ENCODE peak calls at places on chromosomes 6 and 20, in five cellular contexts. M is IMR-90, R is H1, E is neuronal stem cell, G is mesenchymal stem cell. H is an unnamed sample.

GRCh38 chr6:30845183-30845582 is 39.1 kb upstream of the DDR1 start:
- DNase-seq in M (no peak), R (no peak), E (no peak), G (no peak), H (no peak)

GRCh38 chr6:98782772-98783171 is 51.6 kb upstream of the POU3F2 start:
- DNase-seq in M (no peak), R (no peak), E (no peak), G (no peak), H (no peak)

GRCh38 chr6:53854843-53855567 is 60.2 kb downstream of the LRRC1 start:
- DNase-seq in M (no peak), R (no peak), E (no peak), G (no peak), H (no peak)

GRCh38 chr6:135002229-135002844 is 52.3 kb downstream of the HBS1L start:
- DNase-seq in M (peak; percentile 40), R (no peak), E (no peak), G (peak; percentile 35), H (no peak)

GRCh38 chr6:83592770-83593394 is 80.5 kb downstream of the PRSS35 start:
- DNase-seq in M (peak; percentile 17), R (peak; percentile 5), E (no peak), G (peak; percentile 38), H (peak; percentile 38)

GRCh38 chr6:48426636-48427035 is 315.6 kb upstream of the PTCHD4 start:
- DNase-seq in M (peak; percentile 89), R (no peak), E (no peak), G (peak; percentile 97), H (no peak)

GRCh38 chr6:107616776-107617175 is 126.9 kb downstream of the SOBP start:
- DNase-seq in M (no peak), R (no peak), E (no peak), G (no peak), H (no peak)

GRCh38 chr6:15955484-15955883 is 173.4 kb upstream of the MYLIP start:
- DNase-seq in M (no peak), R (no peak), E (no peak), G (no peak), H (no peak)

GRCh38 chr6:106910999-106911949 is 63.3 kb downstream of the CD24 start:
- DNase-seq in M (no peak), R (no peak), E (no peak), G (no peak), H (no peak)

GRCh38 chr6:30752164-30752927 is 8.0 kb upstream of the IER3 start:
- DNase-seq in M (peak; percentile 100), R (no peak), E (no peak), G (peak; percentile 100), H (peak; percentile 49)

GRCh38 chr20:53839423-53840176 is 230.8 kb downstream of the BCAS1 start:
- DNase-seq in M (no peak), R (no peak), E (no peak), G (no peak), H (peak; percentile 33)

GRCh38 chr6:144294016-144294415 is 8.9 kb downstream of the UTRN start:
- DNase-seq in M (peak; percentile 90), R (no peak), E (no peak), G (peak; percentile 53), H (peak; percentile 11)

GRCh38 chr6:25052181-25052580 is 116.4 kb upstream of the RIPOR2 start:
- DNase-seq in M (no peak), R (no peak), E (no peak), G (no peak), H (peak; percentile 96)

GRCh38 chr6:1552296-1552761 is 57.4 kb upstream of the FOXC1 start:
- DNase-seq in M (peak; percentile 18), R (no peak), E (no peak), G (no peak), H (no peak)

GRCh38 chr6:79947191-79948173 is at the start of gene ELOVL4:
- DNase-seq in M (peak; percentile 74), R (peak; percentile 79), E (peak; percentile 76), G (peak; percentile 78), H (peak; percentile 24)

GRCh38 chr6:74431873-74432272 is 735.9 kb downstream of the CD109 start:
- DNase-seq in M (peak; percentile 69), R (no peak), E (no peak), G (no peak), H (no peak)

GRCh38 chr6:79416931-79417330 is 120.3 kb downstream of the LCA5 start:
- DNase-seq in M (no peak), R (no peak), E (no peak), G (no peak), H (peak; percentile 26)

DNA sequence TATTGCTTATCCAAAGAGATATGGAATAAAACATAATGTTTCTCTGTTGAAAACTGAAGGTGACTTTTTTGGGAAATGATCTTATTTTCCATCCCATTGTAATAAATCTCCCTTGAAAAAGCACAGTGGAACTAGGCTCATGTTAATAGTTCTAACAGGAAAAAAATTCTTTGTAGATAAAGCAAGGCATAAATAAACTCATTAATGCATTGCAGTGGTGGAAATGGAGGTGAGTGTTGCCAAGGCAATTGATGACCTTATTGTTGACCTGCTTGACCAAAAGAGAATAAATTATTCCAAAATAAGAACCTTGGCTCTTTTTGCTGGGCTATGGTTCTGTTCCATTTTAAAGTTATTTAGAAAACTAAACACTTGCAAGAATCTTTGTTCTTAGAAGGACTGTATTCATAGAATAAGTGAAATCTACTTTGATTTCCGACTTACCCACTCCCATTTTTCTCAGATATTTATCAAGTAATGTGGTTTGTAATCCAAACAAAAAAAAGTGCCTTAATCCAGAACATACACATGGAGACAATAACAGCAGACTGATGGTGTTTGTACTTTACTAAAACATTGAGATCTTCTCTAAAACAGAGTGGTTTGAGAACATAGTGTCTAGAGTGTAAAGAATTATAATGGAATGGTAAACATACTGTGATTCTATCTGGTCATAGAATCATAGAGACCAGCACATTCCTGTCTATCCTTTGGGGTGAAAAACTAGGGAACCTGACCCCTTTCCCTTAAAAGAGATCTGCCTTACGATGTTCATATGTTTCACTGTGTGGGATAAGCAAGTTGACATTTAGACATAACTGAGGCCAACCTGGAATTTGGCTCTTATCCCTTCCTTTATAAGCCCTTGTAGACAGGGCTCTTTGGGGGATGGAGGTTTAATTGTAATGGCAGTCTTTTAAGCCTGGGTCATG is 55.4 kb downstream of the TRMT11 start:
- DNase-seq in M (peak; percentile 62), R (no peak), E (no peak), G (peak; percentile 56), H (no peak)
- H3K4me3 ChIP-seq in M (no peak overlapping the region), R (no peak overlapping the region), E (no peak overlapping the region), G (no peak overlapping the region), H (no peak overlapping the region)

GRCh38 chr6:136822051-136822378 is 377 bp upstream of the PEX7 start:
- DNase-seq in M (peak; percentile 62), R (no peak), E (no peak), G (no peak), H (no peak)
- H3K4ac ChIP-seq in M (peak overlapping the region; percentile 62), R (no peak overlapping the region), E (no peak overlapping the region), G (peak overlapping the region; percentile 50), H (peak overlapping the region; percentile 51)

GRCh38 chr20:45337367-45338120 is 10.7 kb downstream of the SDC4 start:
- DNase-seq in M (peak; percentile 94), R (no peak), E (no peak), G (peak; percentile 89), H (peak; percentile 78)
- H4K91ac ChIP-seq in M (peak overlapping the region; percentile 91), R (no peak overlapping the region), E (no peak overlapping the region), G (peak overlapping the region; percentile 23), H (peak overlapping the region; percentile 89)

GRCh38 chr20:47317127-47317895 is 39.2 kb downstream of the ZMYND8 start:
- DNase-seq in M (peak; percentile 98), R (no peak), E (no peak), G (peak; percentile 99), H (peak; percentile 70)
- H3K4me3 ChIP-seq in M (no peak overlapping the region), R (no peak overlapping the region), E (no peak overlapping the region), G (no peak overlapping the region), H (no peak overlapping the region)